ENCODE peak calls at places on chromosomes 6 and 20, in four cellular contexts. I is GM12891, M is K562, Q is GM12878. T is an unnamed sample.

GRCh38 chr6:131646249-131646670 is 9.2 kb downstream of the ENPP3 start:
- DNase-seq in M (peak; percentile 76), Q (no peak), I (no peak), T (no peak)

GRCh38 chr6:22157233-22157632 is 139.6 kb downstream of the PRL start:
- DNase-seq in I (no peak), Q (no peak), M (no peak), T (no peak)

GRCh38 chr6:150128425-150128824 is 14.4 kb upstream of the PPP1R14C start:
- DNase-seq in Q (no peak), I (no peak), M (no peak), T (no peak)

GRCh38 chr6:124007266-124007665 is 203.6 kb downstream of the NKAIN2 start:
- DNase-seq in Q (no peak), M (no peak), I (no peak), T (no peak)

GRCh38 chr20:33908351-33908750 is 85.4 kb upstream of the RALY start:
- DNase-seq in I (no peak), Q (no peak), M (no peak), T (no peak)

GRCh38 chr6:167839755-167840154 is 13.0 kb downstream of the AFDN start:
- DNase-seq in Q (no peak), M (no peak), I (no peak), T (no peak)

GRCh38 chr20:46786566-46786965 is 77.1 kb downstream of the SLC2A10 start:
- DNase-seq in Q (no peak), I (no peak), M (no peak), T (no peak)

GRCh38 chr6:7628479-7628878 is 38.5 kb downstream of the SNRNP48 start:
- DNase-seq in M (no peak), Q (no peak), I (no peak), T (no peak)

GRCh38 chr6:10205892-10206291 is 209.0 kb downstream of the TFAP2A start:
- DNase-seq in I (no peak), Q (no peak), M (no peak), T (no peak)

GRCh38 chr6:22682979-22683378 is 113.6 kb downstream of the HDGFL1 start:
- DNase-seq in M (no peak), Q (no peak), I (no peak), T (no peak)

GRCh38 chr6:13522639-13523038 is 35.2 kb upstream of the GFOD1 start:
- DNase-seq in I (no peak), Q (no peak), M (no peak), T (no peak)

GRCh38 chr20:8756410-8756809 is 312.5 kb upstream of the PLCB4 start:
- DNase-seq in Q (no peak), M (no peak), I (no peak), T (no peak)

GRCh38 chr6:160030103-160030502 is 61.2 kb downstream of the IGF2R start:
- DNase-seq in I (no peak), M (no peak), Q (no peak), T (no peak)

GRCh38 chr6:51843470-51844390 is 243.7 kb downstream of the PKHD1 start:
- DNase-seq in Q (no peak), I (no peak), M (no peak), T (no peak)

GRCh38 chr20:21361266-21361665 is 36.1 kb downstream of the NKX2-4 start:
- DNase-seq in Q (no peak), I (no peak), M (no peak), T (no peak)

GRCh38 chr6:65059568-65059967 is 647.5 kb downstream of the EYS start:
- DNase-seq in Q (no peak), I (no peak), M (no peak), T (no peak)

GRCh38 chr6:135147637-135148592 is 33.2 kb upstream of the MYB start:
- DNase-seq in I (no peak), M (no peak), Q (no peak), T (no peak)

GRCh38 chr6:52363222-52363867 is 1.4 kb downstream of the PAQR8 start:
- DNase-seq in Q (no peak), I (no peak), M (no peak), T (no peak)

GRCh38 chr20:55353206-55353605 is 652.1 kb downstream of the CBLN4 start:
- DNase-seq in Q (no peak), I (no peak), M (no peak), T (no peak)

GRCh38 chr20:41643504-41643938 is 25.3 kb upstream of the CHD6 start:
- DNase-seq in I (no peak), M (peak; percentile 71), Q (no peak), T (no peak)

DNA sequence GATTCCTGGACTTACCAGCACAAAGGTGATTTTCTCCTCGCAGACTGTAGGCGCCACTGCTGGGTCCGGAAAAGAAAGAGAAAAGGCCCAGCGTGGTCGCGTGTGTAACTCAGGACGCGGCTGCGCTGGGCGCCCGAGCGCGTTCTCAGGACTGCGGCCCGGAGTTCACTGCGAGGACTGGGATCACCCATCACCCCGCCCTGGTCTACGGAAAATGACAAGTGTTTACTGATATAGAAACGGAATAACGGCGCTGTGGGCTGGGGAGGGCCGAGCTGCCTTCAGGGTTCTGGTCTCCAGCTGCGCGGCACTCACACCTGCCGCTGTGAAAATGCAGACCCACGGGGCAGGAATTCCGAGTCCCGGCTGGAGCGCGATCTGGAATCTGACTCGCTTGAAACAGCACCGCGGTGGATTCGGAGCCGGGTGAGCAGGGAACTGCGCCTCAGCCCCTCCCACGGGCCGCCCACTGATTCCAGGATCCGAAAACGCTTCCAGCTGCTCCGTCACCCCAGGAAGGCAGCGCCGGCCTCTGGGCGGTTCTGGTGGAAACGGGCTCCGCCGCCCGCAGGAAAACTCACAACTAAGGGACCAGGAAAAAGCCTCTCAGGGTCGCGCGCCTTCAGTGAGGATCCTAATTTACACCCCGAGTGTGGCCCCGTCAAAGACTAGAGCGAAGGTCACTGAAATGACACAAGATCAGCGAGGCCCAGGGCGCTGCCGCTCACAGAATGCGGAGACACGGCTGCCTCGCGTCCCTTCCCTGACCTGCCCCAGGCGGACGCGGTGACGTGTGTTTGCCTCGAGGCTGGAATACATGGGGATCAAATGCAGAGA is 34.5 kb downstream of the HLA-A start:
- DNase-seq in I (peak; percentile 49), Q (peak; percentile 13), M (peak; percentile 68), T (peak; percentile 54)
- TF ChIP-seq POLR2A in I (no peak), Q (no peak), M (peak; percentile 74), T (no peak)

DNA sequence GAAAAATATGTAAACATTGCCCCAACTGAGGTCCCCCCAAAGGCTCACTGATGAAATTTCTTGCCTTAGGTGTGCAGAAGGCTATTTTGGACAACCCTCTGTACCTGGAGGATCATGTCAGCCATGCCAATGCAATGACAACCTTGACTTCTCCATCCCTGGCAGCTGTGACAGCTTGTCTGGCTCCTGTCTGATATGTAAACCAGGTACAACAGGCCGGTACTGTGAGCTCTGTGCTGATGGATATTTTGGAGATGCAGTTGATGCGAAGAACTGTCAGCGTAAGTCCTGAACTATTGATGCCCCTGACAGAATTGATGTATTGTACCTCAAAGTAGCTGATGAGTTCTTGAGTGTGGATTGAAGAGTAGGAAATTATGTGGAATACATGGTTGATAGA is 404.8 kb downstream of the LAMA2 start:
- DNase-seq in Q (no peak), I (no peak), M (no peak), T (no peak)
- TF ChIP-seq POLR2AphosphoS5 in Q (no peak), I (no peak), M (no peak), T (no peak)

GRCh38 chr6:36752187-36752885 is 54.7 kb downstream of the RAB44 start:
- DNase-seq in Q (no peak), M (no peak), I (no peak), T (no peak)

GRCh38 chr6:36753671-36754485 is 56.3 kb downstream of the RAB44 start:
- DNase-seq in I (no peak), M (no peak), Q (no peak), T (no peak)

GRCh38 chr6:36754582-36755434 is 57.2 kb downstream of the RAB44 start:
- DNase-seq in Q (no peak), I (no peak), M (no peak), T (no peak)

GRCh38 chr6:36751833-36752186 is 54.2 kb downstream of the RAB44 start:
- DNase-seq in I (no peak), M (no peak), Q (no peak), T (no peak)

GRCh38 chr6:36752886-36753506 is 55.4 kb downstream of the RAB44 start:
- DNase-seq in M (no peak), I (no peak), Q (peak; percentile 82), T (peak; percentile 45)
- TF ChIP-seq TAF1 in M (no peak), I (no peak), Q (no peak), T (no peak)

GRCh38 chr6:30601815-30602641 is 15.0 kb downstream of the PPP1R10 start:
- DNase-seq in I (no peak), M (no peak), Q (no peak), T (no peak)
- TF ChIP-seq POLR2A in I (no peak), M (peak; percentile 46), Q (peak; percentile 53), T (no peak)

GRCh38 chr20:38190166-38190565 is 25.1 kb upstream of the TGM2 start:
- DNase-seq in M (no peak), Q (no peak), I (no peak), T (no peak)

GRCh38 chr20:38187512-38187911 is 22.4 kb upstream of the TGM2 start:
- DNase-seq in M (peak; percentile 37), Q (no peak), I (no peak), T (no peak)

GRCh38 chr20:38190936-38191371 is 25.9 kb upstream of the TGM2 start:
- DNase-seq in I (no peak), M (no peak), Q (no peak), T (no peak)

GRCh38 chr20:38184098-38184497 is 19.0 kb upstream of the TGM2 start:
- DNase-seq in Q (no peak), M (no peak), I (no peak), T (no peak)

GRCh38 chr20:38186788-38187221 is 21.7 kb upstream of the TGM2 start:
- DNase-seq in I (no peak), M (no peak), Q (no peak), T (no peak)
- TF ChIP-seq POLR2AphosphoS5 in I (no peak), M (no peak), Q (no peak), T (no peak)